ENCODE peak calls at places on chromosomes 13 and 19, in eight cellular contexts. G is cardiac fibroblast; L is CD8-positive, alpha-beta T cell; W is neural progenitor cell; I is fibroblast of the aortic adventitia; P is nephron progenitor cell; D is WTC11; U is lower leg skin. J is an unnamed sample.

GRCh38 chr19:1780272-1780957 is 27.1 kb downstream of the ONECUT3 start:
- DNase-seq in G (peak), L (no peak), W (no peak), I (no peak), P (no peak), D (no peak), U (no peak), J (no peak)

GRCh38 chr19:23283925-23284324 is 33.7 kb upstream of the ZNF724 start:
- DNase-seq in G (peak), L (peak), W (peak), I (peak), P (peak), D (peak), U (peak), J (no peak)

GRCh38 chr13:110319774-110320509 is 12.9 kb downstream of the COL4A2 start:
- DNase-seq in G (peak), L (no peak), W (no peak), I (peak), P (no peak), D (no peak), U (no peak), J (no peak)

GRCh38 chr19:44735011-44735410 is 13.5 kb upstream of the BCL3 start:
- DNase-seq in G (no peak), L (no peak), W (no peak), I (no peak), P (no peak), D (no peak), U (no peak), J (no peak)

GRCh38 chr19:9130965-9131364 is 4.2 kb upstream of the OR7G3 start:
- DNase-seq in G (no peak), L (no peak), W (no peak), I (no peak), P (no peak), D (no peak), U (no peak), J (no peak)

GRCh38 chr13:27425918-27426630 is 1.7 kb downstream of the GTF3A start:
- DNase-seq in G (peak), L (peak), W (peak), I (peak), P (peak), D (peak), U (peak), J (no peak)

GRCh38 chr19:49133621-49134454 is 14.5 kb downstream of the PPFIA3 start:
- DNase-seq in G (peak), L (peak), W (peak), I (peak), P (no peak), D (peak), U (no peak), J (no peak)

GRCh38 chr19:15934332-15935078 is at the start of gene CYP4F11:
- DNase-seq in G (peak), L (no peak), W (no peak), I (no peak), P (no peak), D (no peak), U (peak), J (no peak)

GRCh38 chr19:42596391-42597071 is 1.8 kb upstream of the CEACAM8 start:
- DNase-seq in G (peak), L (peak), W (peak), I (peak), P (peak), D (peak), U (no peak), J (no peak)

GRCh38 chr13:83794627-83795026 is 87.6 kb downstream of the SLITRK1 start:
- DNase-seq in G (no peak), L (no peak), W (no peak), I (no peak), P (no peak), D (no peak), U (no peak), J (no peak)

GRCh38 chr19:34350161-34350561 is 14.8 kb upstream of the GPI start:
- DNase-seq in G (no peak), L (peak), W (no peak), I (no peak), P (no peak), D (no peak), U (no peak), J (no peak)

GRCh38 chr13:86870388-86870966 is 800.7 kb upstream of the SLITRK5 start:
- DNase-seq in G (peak), L (no peak), W (peak), I (peak), P (no peak), D (no peak), U (no peak), J (no peak)
- TF ChIP-seq CTCF in G (peak), L (peak), W (peak), I (peak), P (peak), D (peak), U (no peak), J (peak)

DNA sequence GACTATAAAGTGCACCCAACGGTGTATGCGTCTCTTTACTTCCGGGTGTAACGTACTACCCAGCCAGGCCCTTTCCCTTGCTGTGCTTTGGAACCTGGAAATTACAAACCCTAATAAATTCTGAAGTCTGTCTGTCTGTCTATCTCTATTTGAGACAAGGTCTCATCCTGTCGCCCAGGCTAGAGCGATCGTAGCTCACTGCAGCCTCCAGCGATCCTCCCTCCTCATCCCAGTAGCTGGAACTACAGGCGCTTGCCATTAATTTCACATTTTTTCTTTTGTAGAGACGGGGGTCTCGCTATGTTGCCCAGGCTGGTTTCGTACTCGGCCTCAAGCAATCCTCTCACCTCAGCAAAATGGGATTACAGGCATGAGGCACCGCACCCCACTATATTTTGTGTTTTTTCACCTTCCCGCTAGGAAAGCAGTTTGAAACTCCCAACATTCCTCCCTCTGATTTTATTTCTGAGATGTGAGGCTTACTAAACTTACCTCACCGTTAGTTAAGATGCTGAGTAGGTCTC is 471 bp upstream of the RNF6 start:
- DNase-seq in G (no peak), L (no peak), W (no peak), I (no peak), P (no peak), D (no peak), U (no peak), J (no peak)
- TF ChIP-seq CTCF in G (no peak), L (no peak), W (no peak), I (no peak), P (no peak), D (no peak), U (no peak), J (no peak)

GRCh38 chr13:46012404-46012803 is 40.1 kb downstream of the ZC3H13 start:
- DNase-seq in G (no peak), L (no peak), W (no peak), I (no peak), P (no peak), D (no peak), U (no peak), J (no peak)

GRCh38 chr13:46015374-46015773 is 37.2 kb downstream of the ZC3H13 start:
- DNase-seq in G (no peak), L (no peak), W (no peak), I (no peak), P (no peak), D (no peak), U (no peak), J (no peak)

GRCh38 chr13:46006688-46007452 is 45.7 kb downstream of the ZC3H13 start:
- DNase-seq in G (no peak), L (no peak), W (no peak), I (no peak), P (no peak), D (no peak), U (no peak), J (no peak)

GRCh38 chr13:46008631-46009030 is 43.9 kb downstream of the ZC3H13 start:
- DNase-seq in G (no peak), L (no peak), W (no peak), I (no peak), P (no peak), D (no peak), U (no peak), J (no peak)

GRCh38 chr13:46010148-46010547 is 42.4 kb downstream of the ZC3H13 start:
- DNase-seq in G (peak), L (no peak), W (peak), I (peak), P (no peak), D (no peak), U (no peak), J (no peak)
- TF ChIP-seq CTCF in G (peak), L (no peak), W (peak), I (peak), P (peak), D (no peak), U (no peak), J (peak)

DNA sequence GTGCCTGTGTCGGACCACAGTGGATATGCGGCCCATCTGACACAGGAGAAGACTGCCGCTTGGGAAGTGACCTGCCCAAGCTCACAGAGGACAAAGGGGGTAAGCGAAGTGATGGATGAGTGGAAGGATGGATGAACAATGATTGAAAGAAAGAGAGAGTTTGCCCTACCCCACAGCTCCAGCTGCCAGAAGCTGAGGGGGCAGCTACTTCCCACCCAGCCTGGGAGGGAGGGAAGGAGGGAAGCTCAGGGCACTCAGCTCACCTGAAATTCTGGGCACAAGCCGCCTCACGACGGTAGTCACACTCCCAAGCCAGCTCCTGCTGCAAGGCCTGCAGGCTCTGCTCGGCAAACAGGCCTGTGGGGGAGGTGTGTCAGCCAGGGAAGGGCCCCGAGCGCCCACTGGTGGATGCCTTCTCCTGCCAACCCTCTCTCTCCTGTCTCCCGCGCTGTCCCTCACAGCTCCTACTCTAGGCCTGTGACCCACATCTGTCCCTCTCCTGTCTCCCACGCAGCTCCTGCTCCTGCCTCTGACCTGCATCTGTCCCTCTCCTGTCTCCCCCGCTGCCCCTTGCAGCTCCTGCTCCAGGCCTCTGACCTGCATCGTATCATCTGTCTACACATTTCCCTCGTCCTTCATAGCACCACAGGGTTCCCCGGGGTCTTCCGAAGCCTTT is 12.0 kb upstream of the NUMBL start:
- DNase-seq in G (peak), L (no peak), W (peak), I (peak), P (peak), D (peak), U (no peak), J (no peak)
- TF ChIP-seq CTCF in G (peak), L (no peak), W (peak), I (peak), P (peak), D (peak), U (no peak), J (peak)

DNA sequence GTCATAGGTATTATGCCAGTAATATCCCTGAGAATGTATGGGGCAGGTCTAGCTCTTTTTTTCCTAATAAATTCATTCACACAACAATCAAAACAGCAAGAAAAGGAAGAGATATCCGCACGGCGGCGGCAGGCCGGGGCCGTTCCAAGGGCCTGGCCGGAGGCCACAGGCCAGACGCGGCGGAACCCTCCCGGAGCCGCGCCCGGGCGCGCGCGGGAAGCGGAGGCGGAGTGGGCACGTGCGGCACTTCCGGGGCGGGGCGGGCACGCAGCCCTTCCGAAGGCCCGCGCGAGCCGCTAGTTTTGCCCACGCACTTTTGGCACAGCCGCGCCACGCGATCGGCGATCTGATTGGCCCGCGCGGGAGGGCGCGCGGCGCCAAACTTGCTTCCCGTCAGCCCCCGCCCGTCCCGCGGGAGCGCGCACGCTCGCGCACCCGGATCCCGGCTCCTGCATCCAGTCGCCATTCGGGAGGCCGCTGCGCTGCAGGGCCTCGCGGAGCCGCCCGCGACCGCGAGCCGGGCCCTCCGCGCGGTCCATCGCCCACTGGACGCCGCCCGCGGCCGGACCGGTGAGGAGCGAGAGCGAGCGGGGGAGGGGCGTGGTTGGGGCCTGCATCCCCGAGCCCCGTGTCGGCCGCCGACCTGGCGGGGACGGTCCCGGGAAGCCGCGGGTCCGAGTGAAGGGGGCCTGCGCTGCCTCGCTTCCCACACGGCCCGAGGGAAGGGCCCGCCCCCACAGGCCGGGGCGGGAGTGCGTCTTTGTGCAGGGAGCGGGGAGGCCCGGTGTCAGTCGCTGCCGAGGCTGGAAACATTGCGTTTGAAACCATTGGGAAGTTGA is at the start of gene CHAMP1:
- DNase-seq in G (peak), L (peak), W (peak), I (peak), P (peak), D (peak), U (peak), J (peak)
- TF ChIP-seq CTCF in G (no peak), L (no peak), W (peak), I (peak), P (no peak), D (no peak), U (no peak), J (no peak)

DNA sequence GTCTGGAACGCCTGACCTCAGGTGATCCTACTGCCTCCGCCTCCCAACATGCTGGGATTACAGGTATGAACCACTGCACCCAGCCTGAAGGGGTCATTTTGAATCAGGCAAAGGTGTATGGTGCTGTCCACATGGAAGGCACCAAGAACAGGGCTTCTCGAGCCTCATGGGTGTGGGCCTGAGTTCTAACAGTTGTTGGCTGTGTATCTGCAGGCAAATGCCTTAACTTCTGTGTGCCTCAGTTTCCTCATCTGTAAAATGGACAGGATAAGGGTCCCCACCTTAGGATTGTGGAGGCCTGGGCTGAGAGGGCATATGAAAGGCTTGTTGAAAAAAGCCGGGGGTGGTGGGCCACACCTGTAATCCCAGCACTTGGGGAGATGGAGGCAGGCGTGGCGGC is 9.2 kb downstream of the AP1M2 start:
- DNase-seq in G (no peak), L (no peak), W (no peak), I (no peak), P (no peak), D (no peak), U (no peak), J (no peak)
- TF ChIP-seq CTCF in G (no peak), L (no peak), W (no peak), I (no peak), P (no peak), D (no peak), U (no peak), J (no peak)

DNA sequence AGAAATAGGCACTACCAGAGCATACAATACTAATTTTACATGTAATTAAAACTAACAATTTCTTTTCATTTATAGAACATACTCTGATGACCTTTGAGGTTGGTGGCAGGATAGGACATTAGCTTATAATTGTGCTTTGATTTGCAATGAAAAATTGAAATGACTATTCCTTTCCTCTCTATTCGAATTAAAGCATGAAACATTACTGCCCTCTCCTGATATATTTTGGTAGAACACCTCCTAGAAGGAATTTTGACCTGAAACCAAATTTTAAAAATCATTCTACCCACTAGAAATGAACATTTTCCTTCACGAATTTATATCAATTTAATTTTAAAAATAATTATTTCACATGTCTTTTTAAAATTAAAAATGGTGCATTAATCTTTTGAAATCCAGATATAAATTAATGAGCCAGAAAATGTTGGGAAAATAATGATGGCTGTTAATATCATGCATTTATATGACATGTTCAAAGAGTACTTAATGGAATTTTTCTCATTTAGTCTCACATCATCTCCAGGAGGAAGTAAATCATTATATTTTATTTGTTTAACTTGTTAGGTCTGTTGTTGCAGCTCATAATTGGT is 556.3 kb upstream of the ARGLU1 start:
- DNase-seq in G (peak), L (no peak), W (peak), I (peak), P (no peak), D (no peak), U (no peak), J (no peak)
- TF ChIP-seq CTCF in G (peak), L (no peak), W (peak), I (peak), P (peak), D (peak), U (no peak), J (peak)

DNA sequence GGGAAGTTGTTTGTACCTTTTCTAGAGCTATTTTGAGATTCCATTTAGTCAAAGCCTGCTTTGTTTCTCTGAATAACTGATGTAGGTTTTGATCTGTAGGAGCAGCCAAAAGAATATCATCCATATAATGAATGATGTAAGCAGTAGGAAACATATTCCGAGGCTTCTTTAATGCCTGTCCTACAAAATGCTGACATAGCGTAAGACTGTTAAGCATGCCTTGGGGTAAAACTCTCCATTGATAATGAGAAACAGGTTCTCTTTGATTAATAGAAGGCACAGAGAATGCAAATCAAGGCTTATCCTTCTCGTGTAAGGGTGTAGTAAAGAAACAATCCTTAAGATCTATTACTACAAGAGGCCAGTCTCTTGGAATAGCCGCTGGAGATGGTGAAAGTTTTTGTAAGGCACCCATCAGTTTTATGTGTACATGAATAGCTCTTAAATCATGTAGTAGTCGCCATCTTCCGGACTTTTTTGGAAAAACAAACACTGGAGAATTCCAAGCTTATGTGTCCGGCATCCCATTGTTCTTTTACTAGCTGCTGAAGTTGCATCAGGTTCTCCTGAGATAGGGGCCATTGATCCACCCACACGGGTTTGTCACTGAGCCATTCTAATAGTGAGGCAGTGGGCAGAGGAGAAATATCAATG is 13.5 kb downstream of the FPR3 start:
- DNase-seq in G (peak), L (no peak), W (no peak), I (peak), P (no peak), D (no peak), U (no peak), J (no peak)
- TF ChIP-seq CTCF in G (peak), L (no peak), W (no peak), I (peak), P (no peak), D (no peak), U (no peak), J (no peak)

J was measured in chondrocyte.